ENCODE peak calls at places on chromosomes 4 and X, in six cellular contexts. O is H7, K is tibial nerve, X is BJ, M is WERI-Rb-1, S is HAP-1. Z is an unnamed sample. For H3K27me3, the result is how much of the 10 kb centered on the place peaks cover.

GRCh38 chrX:73876897-73877296 is 313.9 kb downstream of the CHIC1 start:
- DNase-seq in O (peak), K (no peak), X (no peak), M (no peak), S (no peak), Z (no peak)

GRCh38 chr4:179307297-179308136 is 1865.3 kb upstream of the AGA start:
- DNase-seq in O (peak), K (peak), X (no peak), M (peak), S (peak), Z (peak)

GRCh38 chr4:57148831-57149230 is 38.6 kb upstream of the IGFBP7 start:
- DNase-seq in O (no peak), K (no peak), X (peak), M (no peak), S (no peak), Z (no peak)

GRCh38 chrX:131791608-131792355 is 231.3 kb upstream of the STK26 start:
- DNase-seq in O (no peak), K (no peak), X (no peak), M (no peak), S (no peak), Z (no peak)

GRCh38 chr4:138977525-138977924 is 38.1 kb upstream of the NOCT start:
- DNase-seq in O (peak), K (no peak), X (no peak), M (no peak), S (no peak), Z (no peak)

GRCh38 chrX:16185725-16186136 is 18.4 kb downstream of the MAGEB17 start:
- DNase-seq in O (no peak), K (no peak), X (peak), M (no peak), S (no peak), Z (peak)

GRCh38 chr4:106671711-106672110 is 303.1 kb upstream of the GIMD1 start:
- DNase-seq in O (no peak), K (no peak), X (no peak), M (no peak), S (no peak), Z (no peak)

GRCh38 chr4:140427919-140428471 is 547 bp upstream of the CLGN start:
- DNase-seq in O (no peak), K (no peak), X (no peak), M (no peak), S (no peak), Z (peak)

GRCh38 chr4:139797287-139797686 is 131.7 kb downstream of the MGST2 start:
- DNase-seq in O (no peak), K (no peak), X (no peak), M (no peak), S (no peak), Z (no peak)

GRCh38 chr4:123889376-123889945 is 492.9 kb downstream of the SPRY1 start:
- DNase-seq in O (no peak), K (no peak), X (no peak), M (no peak), S (no peak), Z (no peak)

GRCh38 chr4:24896056-24896455 is 16.8 kb downstream of the CCDC149 start:
- DNase-seq in O (no peak), K (no peak), X (no peak), M (no peak), S (no peak), Z (no peak)

GRCh38 chr4:106816501-106816900 is 219.6 kb downstream of the DKK2 start:
- DNase-seq in O (no peak), K (no peak), X (no peak), M (no peak), S (no peak), Z (no peak)

GRCh38 chr4:65819192-65819591 is 148.9 kb upstream of the EPHA5 start:
- DNase-seq in O (no peak), K (no peak), X (no peak), M (no peak), S (no peak), Z (no peak)

GRCh38 chr4:58301384-58301783 is 1191.2 kb upstream of the IGFBP7 start:
- DNase-seq in O (no peak), K (no peak), X (no peak), M (no peak), S (no peak), Z (no peak)

GRCh38 chr4:123235431-123235830 is 161.2 kb upstream of the SPRY1 start:
- DNase-seq in O (no peak), K (no peak), X (peak), M (no peak), S (no peak), Z (no peak)

GRCh38 chr4:2258091-2259035 is 3.5 kb downstream of the MXD4 start:
- DNase-seq in O (peak), K (no peak), X (no peak), M (no peak), S (no peak), Z (no peak)

GRCh38 chr4:105641876-105642275 is 66.6 kb downstream of the INTS12 start:
- DNase-seq in O (no peak), K (no peak), X (no peak), M (no peak), S (no peak), Z (no peak)

GRCh38 chrX:86149089-86149488 is 838 bp downstream of the DACH2 start:
- DNase-seq in O (no peak), K (no peak), X (no peak), M (no peak), S (no peak), Z (no peak)

GRCh38 chr4:67684839-67685531 is 16.0 kb downstream of the UBA6 start:
- DNase-seq in O (no peak), K (no peak), X (peak), M (no peak), S (no peak), Z (no peak)

GRCh38 chr4:53562409-53562808 is 28.9 kb downstream of the LNX1 start:
- DNase-seq in O (no peak), K (no peak), X (no peak), M (no peak), S (no peak), Z (no peak)

GRCh38 chrX:133859860-133860259 is 125.5 kb downstream of the GPC3 start:
- DNase-seq in O (no peak), K (peak), X (peak), M (no peak), S (no peak), Z (no peak)

GRCh38 chrX:115058276-115058675 is 40.9 kb upstream of the IL13RA2 start:
- DNase-seq in O (no peak), K (no peak), X (peak), M (no peak), S (no peak), Z (no peak)

GRCh38 chrX:57528670-57529255 is 63.0 kb upstream of the ZXDB start:
- DNase-seq in O (peak), K (no peak), X (no peak), M (no peak), S (peak), Z (no peak)

GRCh38 chrX:153491351-153492152 is 3.2 kb upstream of the BGN start:
- DNase-seq in O (no peak), K (no peak), X (no peak), M (peak), S (no peak), Z (no peak)

GRCh38 chr4:108188770-108189169 is 20.0 kb upstream of the LEF1 start:
- DNase-seq in O (no peak), K (no peak), X (no peak), M (no peak), S (no peak), Z (no peak)

GRCh38 chrX:103439161-103439560 is 62.8 kb downstream of the BEX3 start:
- DNase-seq in O (no peak), K (no peak), X (no peak), M (no peak), S (peak), Z (no peak)

GRCh38 chr4:115781528-115782146 is 668.2 kb upstream of the NDST4 start:
- DNase-seq in O (no peak), K (no peak), X (no peak), M (no peak), S (no peak), Z (peak)

GRCh38 chr4:184766421-184766820 is 32.5 kb upstream of the CENPU start:
- DNase-seq in O (no peak), K (no peak), X (no peak), M (no peak), S (no peak), Z (no peak)

GRCh38 chr4:25184056-25184455 is 23.8 kb upstream of the SEPSECS start:
- DNase-seq in O (no peak), K (no peak), X (no peak), M (no peak), S (no peak), Z (no peak)

GRCh38 chr4:150308824-150309472 is 230.7 kb downstream of the DCLK2 start:
- DNase-seq in O (no peak), K (no peak), X (no peak), M (no peak), S (no peak), Z (no peak)

GRCh38 chr4:87126056-87126455 is 94.4 kb downstream of the KLHL8 start:
- DNase-seq in O (no peak), K (no peak), X (no peak), M (no peak), S (no peak), Z (no peak)
- H3K27me3 ChIP-seq in O (under half), K (under half), X (under half), M (under half), S (under half), Z (under half)

GRCh38 chr4:8155660-8156421 is 2.8 kb downstream of the ABLIM2 start:
- DNase-seq in O (peak), K (no peak), X (no peak), M (no peak), S (no peak), Z (no peak)

GRCh38 chr4:8156617-8157016 is 2.0 kb downstream of the ABLIM2 start:
- DNase-seq in O (no peak), K (no peak), X (no peak), M (no peak), S (no peak), Z (no peak)

GRCh38 chr4:8158710-8159521 is at the start of gene ABLIM2:
- DNase-seq in O (peak), K (peak), X (peak), M (peak), S (peak), Z (peak)

GRCh38 chr4:8157944-8158709 is 486 bp downstream of the ABLIM2 start:
- DNase-seq in O (peak), K (no peak), X (no peak), M (no peak), S (no peak), Z (no peak)

DNA sequence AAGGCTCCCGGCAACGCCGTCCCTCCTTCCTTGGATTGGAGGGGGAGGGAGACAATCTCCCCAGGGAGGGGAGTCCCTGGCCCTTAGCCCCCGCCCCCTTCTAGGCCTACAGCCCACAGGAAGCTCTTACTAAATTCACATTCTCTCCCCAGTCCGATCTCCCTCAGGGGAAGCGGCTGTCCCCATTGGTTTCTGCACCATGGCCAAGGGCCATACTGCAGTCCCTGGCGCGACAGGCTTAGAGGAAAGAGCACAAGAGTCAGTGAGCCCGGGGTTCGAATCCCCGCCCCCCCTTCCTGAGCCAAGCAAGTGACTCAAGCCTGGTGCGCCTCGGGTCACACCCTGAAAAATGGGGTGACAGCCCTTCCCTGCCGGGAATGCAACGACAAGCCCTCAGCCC is 1.1 kb downstream of the ABLIM2 start:
- DNase-seq in O (peak), K (no peak), X (no peak), M (no peak), S (no peak), Z (no peak)
- H3K27me3 ChIP-seq in O (under half), K (under half), X (under half), M (under half), S (under half), Z (under half)

GRCh38 chrX:107730298-107730655 is 45.3 kb downstream of the TSC22D3 start:
- DNase-seq in O (no peak), K (no peak), X (no peak), M (no peak), S (no peak), Z (no peak)
- H3K27me3 ChIP-seq in O (under half), K (under half), X (under half), M (under half), S (under half), Z (under half)

GRCh38 chr4:80266267-80266901 is at the start of gene FGF5:
- DNase-seq in O (peak), K (peak), X (peak), M (peak), S (peak), Z (peak)
- H3K27me3 ChIP-seq in O (half or more), K (half or more), X (under half), M (under half), S (under half), Z (under half)

Z was measured in HL-60.